ENCODE peak calls at places on chromosomes 12 and 14, in seven cellular contexts. V is cardiac fibroblast, Z is aorta, I is fibroblast of the aortic adventitia, S is HFF-Myc, T is brain microvascular endothelial cell, C is heart left ventricle. P is an unnamed sample.

GRCh38 chr12:41026151-41026550 is 162.0 kb upstream of the PDZRN4 start:
- DNase-seq in V (no peak), Z (no peak), I (no peak), S (no peak), T (no peak), C (no peak), P (no peak)

GRCh38 chr12:32273712-32274111 is 125.6 kb upstream of the FGD4 start:
- DNase-seq in V (no peak), Z (no peak), I (no peak), S (no peak), T (no peak), C (no peak), P (no peak)

GRCh38 chr12:123532021-123532420 is 1.5 kb downstream of the RILPL1 start:
- DNase-seq in V (peak), Z (no peak), I (peak), S (no peak), T (no peak), C (no peak), P (peak)

GRCh38 chr12:30427555-30427954 is 268.1 kb downstream of the IPO8 start:
- DNase-seq in V (no peak), Z (no peak), I (no peak), S (no peak), T (no peak), C (no peak), P (no peak)

GRCh38 chr12:107251288-107251687 is 157.9 kb upstream of the CRY1 start:
- DNase-seq in V (no peak), Z (no peak), I (no peak), S (no peak), T (no peak), C (no peak), P (no peak)

GRCh38 chr12:50419112-50419909 is 18.6 kb downstream of the LARP4 start:
- DNase-seq in V (no peak), Z (no peak), I (no peak), S (no peak), T (no peak), C (no peak), P (no peak)

GRCh38 chr14:35140718-35141581 is 18.6 kb downstream of the PRORP start:
- DNase-seq in V (peak), Z (no peak), I (peak), S (no peak), T (no peak), C (no peak), P (peak)

GRCh38 chr14:50792634-50793068 is 38.3 kb downstream of the NIN start:
- DNase-seq in V (no peak), Z (no peak), I (no peak), S (no peak), T (no peak), C (peak), P (no peak)

GRCh38 chr12:29782821-29783772 is 645 bp downstream of the TMTC1 start:
- DNase-seq in V (peak), Z (peak), I (peak), S (no peak), T (no peak), C (peak), P (no peak)

GRCh38 chr14:24086193-24086955 is 7.7 kb upstream of the PCK2 start:
- DNase-seq in V (no peak), Z (peak), I (no peak), S (no peak), T (no peak), C (no peak), P (no peak)

GRCh38 chr14:85357120-85357519 is 172.8 kb upstream of the FLRT2 start:
- DNase-seq in V (no peak), Z (no peak), I (no peak), S (no peak), T (no peak), C (no peak), P (no peak)

GRCh38 chr14:22231022-22231421 is 358.0 kb downstream of the DAD1 start:
- DNase-seq in V (no peak), Z (no peak), I (no peak), S (no peak), T (no peak), C (no peak), P (peak)

GRCh38 chr12:111056618-111057521 is 136.5 kb upstream of the MYL2 start:
- DNase-seq in V (no peak), Z (peak), I (no peak), S (no peak), T (no peak), C (no peak), P (peak)

GRCh38 chr12:31306871-31307270 is 19.1 kb downstream of the SINHCAF start:
- DNase-seq in V (no peak), Z (no peak), I (no peak), S (no peak), T (no peak), C (no peak), P (no peak)

GRCh38 chr14:92794547-92794941 is 439 bp downstream of the GOLGA5 start:
- DNase-seq in V (peak), Z (no peak), I (peak), S (no peak), T (no peak), C (peak), P (peak)

GRCh38 chr14:21039585-21040369 is 2.4 kb upstream of the RNASE7 start:
- DNase-seq in V (peak), Z (no peak), I (peak), S (no peak), T (peak), C (peak), P (peak)

GRCh38 chr14:103418508-103418818 is 33.2 kb downstream of the MARK3 start:
- DNase-seq in V (peak), Z (no peak), I (peak), S (no peak), T (peak), C (no peak), P (peak)

GRCh38 chr14:39085933-39086332 is 17.1 kb downstream of the SEC23A start:
- DNase-seq in V (no peak), Z (no peak), I (no peak), S (no peak), T (no peak), C (no peak), P (no peak)

GRCh38 chr12:44347145-44347544 is 511.3 kb downstream of the TMEM117 start:
- DNase-seq in V (no peak), Z (no peak), I (no peak), S (no peak), T (no peak), C (no peak), P (no peak)

GRCh38 chr14:72680853-72681640 is 212.9 kb downstream of the DPF3 start:
- DNase-seq in V (no peak), Z (no peak), I (no peak), S (no peak), T (no peak), C (no peak), P (no peak)

GRCh38 chr14:90439874-90440442 is 43.1 kb downstream of the CALM1 start:
- DNase-seq in V (no peak), Z (no peak), I (no peak), S (no peak), T (no peak), C (no peak), P (no peak)

GRCh38 chr14:70655110-70655826 is 13.6 kb downstream of the TTC9 start:
- DNase-seq in V (no peak), Z (no peak), I (no peak), S (no peak), T (no peak), C (no peak), P (peak)

GRCh38 chr14:37658174-37658573 is 62.7 kb downstream of the TTC6 start:
- DNase-seq in V (no peak), Z (no peak), I (no peak), S (no peak), T (no peak), C (no peak), P (no peak)

GRCh38 chr12:109519787-109520186 is 42.4 kb downstream of the UBE3B start:
- DNase-seq in V (no peak), Z (no peak), I (no peak), S (no peak), T (no peak), C (no peak), P (no peak)

GRCh38 chr12:57151741-57152407 is 4.5 kb upstream of the LRP1-AS start:
- DNase-seq in V (peak), Z (no peak), I (peak), S (no peak), T (peak), C (peak), P (no peak)

GRCh38 chr14:23568021-23568599 is 519 bp upstream of the AP1G2 start:
- DNase-seq in V (no peak), Z (no peak), I (no peak), S (no peak), T (no peak), C (no peak), P (no peak)

GRCh38 chr14:34684578-34684977 is 29.8 kb downstream of the CFL2 start:
- DNase-seq in V (peak), Z (no peak), I (peak), S (no peak), T (no peak), C (no peak), P (peak)

GRCh38 chr14:97878727-97879126 is 1081.5 kb downstream of the VRK1 start:
- DNase-seq in V (no peak), Z (no peak), I (peak), S (no peak), T (no peak), C (peak), P (no peak)

GRCh38 chr12:132356686-132357622 is 27.6 kb upstream of the GALNT9 start:
- DNase-seq in V (peak), Z (peak), I (peak), S (peak), T (peak), C (no peak), P (peak)

GRCh38 chr12:54641554-54641953 is 6.6 kb downstream of the DCD start:
- DNase-seq in V (no peak), Z (no peak), I (no peak), S (no peak), T (no peak), C (no peak), P (no peak)

DNA sequence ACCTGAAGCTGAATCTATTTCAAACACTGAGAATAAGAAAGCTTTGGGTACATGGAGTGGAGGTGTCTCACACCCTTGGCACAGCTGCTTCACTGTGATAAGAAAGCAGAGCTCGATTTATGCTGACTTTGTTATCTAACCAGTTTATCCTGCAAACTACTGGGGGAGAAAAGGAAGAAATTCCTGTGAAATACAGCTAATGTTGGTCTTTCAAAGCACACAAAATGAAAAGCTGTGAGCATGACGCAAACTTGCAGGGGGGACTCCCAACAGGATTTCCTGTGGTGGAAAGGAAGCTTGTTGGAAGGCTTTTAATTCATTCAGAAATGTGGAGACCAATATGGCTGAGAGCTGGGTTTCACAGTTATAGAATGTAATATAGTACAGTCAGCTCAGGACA is 53.4 kb downstream of the SRGAP1 start:
- DNase-seq in V (peak), Z (no peak), I (peak), S (no peak), T (peak), C (no peak), P (peak)
- H3K4me3 ChIP-seq in V (no peak), Z (no peak), I (no peak), S (no peak), T (no peak), C (no peak), P (no peak)

GRCh38 chr12:1421091-1421902 is 173.1 kb downstream of the FBXL14 start:
- DNase-seq in V (peak), Z (no peak), I (no peak), S (no peak), T (no peak), C (no peak), P (peak)

GRCh38 chr12:1424674-1425395 is 169.5 kb downstream of the FBXL14 start:
- DNase-seq in V (no peak), Z (no peak), I (no peak), S (no peak), T (no peak), C (no peak), P (no peak)

GRCh38 chr12:1418144-1418543 is 176.2 kb downstream of the FBXL14 start:
- DNase-seq in V (no peak), Z (no peak), I (no peak), S (no peak), T (no peak), C (no peak), P (no peak)

GRCh38 chr12:1422604-1423315 is 171.6 kb downstream of the FBXL14 start:
- DNase-seq in V (no peak), Z (no peak), I (no peak), S (no peak), T (no peak), C (no peak), P (no peak)

DNA sequence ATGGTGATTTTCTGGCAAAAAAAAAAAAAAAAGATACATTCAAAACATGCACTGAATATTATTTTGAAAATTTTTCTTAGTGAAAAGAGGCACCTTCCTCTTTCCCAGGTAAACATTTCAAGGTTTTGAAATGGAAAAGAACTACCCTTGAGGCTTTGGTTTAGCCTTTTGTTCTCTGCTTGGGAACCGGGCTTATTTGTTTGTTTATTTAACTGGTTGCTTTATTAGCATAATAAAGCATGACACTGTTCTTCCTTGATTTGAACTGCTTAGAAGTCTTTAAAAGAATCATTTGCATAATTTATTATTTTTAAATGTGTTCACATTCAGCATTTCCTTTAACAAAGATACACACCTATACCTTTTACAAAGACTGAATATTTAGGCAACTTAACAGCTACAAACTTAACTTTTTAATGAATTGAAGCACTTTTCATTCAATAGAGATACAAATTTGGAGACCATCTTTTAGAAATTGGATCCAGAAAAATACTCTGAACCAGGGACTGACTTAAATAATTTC is 174.5 kb downstream of the FBXL14 start:
- DNase-seq in V (no peak), Z (no peak), I (no peak), S (no peak), T (no peak), C (no peak), P (no peak)
- H3K4me3 ChIP-seq in V (no peak), Z (no peak), I (no peak), S (no peak), T (no peak), C (no peak), P (no peak)

GRCh38 chr14:51862839-51863235 is 2.4 kb downstream of the GNG2 start:
- DNase-seq in V (no peak), Z (no peak), I (no peak), S (no peak), T (no peak), C (no peak), P (no peak)
- H3K4me3 ChIP-seq in V (peak), Z (no peak), I (no peak), S (peak), T (no peak), C (peak), P (no peak)

DNA sequence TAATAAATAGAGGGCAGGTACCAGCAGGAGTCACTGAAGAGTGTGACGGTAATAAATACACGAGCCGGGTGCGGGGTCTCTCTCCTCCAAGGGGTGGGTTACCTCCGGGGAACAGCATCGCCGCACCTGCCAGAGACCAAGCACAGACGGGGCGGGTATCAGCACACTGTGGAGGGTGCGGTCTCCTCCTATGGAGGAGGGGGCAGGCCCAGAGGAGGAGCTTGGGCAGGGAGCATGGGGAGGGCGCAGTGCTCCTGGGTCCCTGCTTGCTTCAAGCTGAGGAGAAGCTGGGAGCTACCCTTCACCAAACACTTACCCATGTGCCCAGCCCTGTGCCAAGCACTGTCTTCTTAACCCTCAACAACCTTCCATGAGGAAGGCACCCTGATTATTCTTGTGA is 12.8 kb downstream of the PGF start:
- DNase-seq in V (no peak), Z (peak), I (no peak), S (no peak), T (no peak), C (no peak), P (peak)
- H3K4me3 ChIP-seq in V (no peak), Z (no peak), I (no peak), S (no peak), T (no peak), C (no peak), P (peak)

GRCh38 chr12:1115471-1116242 is 124.6 kb downstream of the ERC1 start:
- DNase-seq in V (peak), Z (no peak), I (peak), S (no peak), T (peak), C (no peak), P (no peak)
- H3K4me3 ChIP-seq in V (no peak), Z (no peak), I (no peak), S (no peak), T (no peak), C (no peak), P (no peak)

GRCh38 chr14:61766136-61766535 is 3.9 kb downstream of the SNAPC1 start:
- DNase-seq in V (no peak), Z (no peak), I (no peak), S (no peak), T (no peak), C (no peak), P (no peak)

GRCh38 chr14:61761557-61761956 is 663 bp upstream of the SNAPC1 start:
- DNase-seq in V (no peak), Z (no peak), I (no peak), S (no peak), T (no peak), C (no peak), P (no peak)

GRCh38 chr14:61765225-61765943 is 3.2 kb downstream of the SNAPC1 start:
- DNase-seq in V (peak), Z (no peak), I (no peak), S (no peak), T (no peak), C (no peak), P (no peak)

GRCh38 chr14:61761959-61762786 is at the start of gene SNAPC1:
- DNase-seq in V (peak), Z (peak), I (peak), S (peak), T (peak), C (peak), P (peak)

GRCh38 chr14:61764342-61765122 is 2.3 kb downstream of the SNAPC1 start:
- DNase-seq in V (peak), Z (no peak), I (no peak), S (no peak), T (no peak), C (no peak), P (no peak)
- H3K4me3 ChIP-seq in V (peak), Z (no peak), I (peak), S (peak), T (peak), C (peak), P (peak)

GRCh38 chr12:113633678-113634332 is 162.1 kb upstream of the LHX5 start:
- DNase-seq in V (no peak), Z (no peak), I (no peak), S (no peak), T (no peak), C (no peak), P (no peak)
- H3K4me3 ChIP-seq in V (no peak), Z (no peak), I (no peak), S (no peak), T (no peak), C (no peak), P (no peak)

GRCh38 chr12:27178251-27178650 is 65.8 kb upstream of the STK38L start:
- DNase-seq in V (peak), Z (no peak), I (peak), S (no peak), T (no peak), C (no peak), P (no peak)
- H3K4me3 ChIP-seq in V (no peak), Z (no peak), I (no peak), S (no peak), T (no peak), C (no peak), P (no peak)

DNA sequence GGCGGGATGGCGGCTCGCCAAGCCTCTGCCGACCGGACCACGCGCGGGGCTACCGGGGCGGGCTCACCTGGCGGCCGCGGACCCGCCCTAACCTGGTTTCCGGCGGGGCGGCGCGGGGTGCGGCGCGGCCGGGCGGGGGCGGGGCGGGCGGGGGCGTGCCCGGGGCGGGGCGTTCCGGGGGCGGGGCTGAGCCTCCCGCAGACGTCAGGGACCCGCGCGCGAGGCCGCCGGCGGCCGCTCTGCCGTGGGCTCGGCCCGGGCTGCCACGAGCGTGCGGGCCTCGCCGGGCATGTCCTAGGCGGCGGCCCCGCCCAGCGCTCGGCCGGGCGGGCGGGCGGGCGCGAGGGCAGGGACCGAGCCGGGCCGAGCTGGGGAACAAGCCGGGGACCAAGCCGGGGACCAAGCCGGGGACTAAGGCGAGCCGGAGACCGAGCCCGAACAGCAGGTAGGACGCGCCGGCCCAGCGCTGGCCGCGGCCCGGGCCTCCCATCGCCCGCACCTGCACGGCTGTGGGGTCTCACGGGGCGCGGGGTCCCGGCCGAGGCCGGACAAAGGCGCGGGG is at the start of gene CEP170B:
- DNase-seq in V (no peak), Z (peak), I (no peak), S (no peak), T (no peak), C (peak), P (peak)
- H3K4me3 ChIP-seq in V (peak), Z (peak), I (peak), S (peak), T (peak), C (peak), P (no peak)